ENCODE peak calls at places on chromosomes 3 and 15, in ten cellular contexts. H, I, U, Z, R, F, T, O, D and S are unnamed samples.
A peak's percentile ranks its signal among the peaks of the same experiment; 100 is the strongest.

GRCh38 chr3:194686816-194687637 is 1.3 kb downstream of the FAM43A start:
- DNase-seq in H (peak; percentile 65), I (peak; percentile 29), U (peak; percentile 50), Z (no peak), R (no peak), F (no peak), T (peak; percentile 27), O (peak; percentile 85), D (peak; percentile 85), S (peak; percentile 51)

GRCh38 chr3:99579246-99579645 is 59.1 kb upstream of the COL8A1 start:
- DNase-seq in H (no peak), I (no peak), U (no peak), Z (no peak), R (no peak), F (no peak), T (no peak), O (no peak), D (no peak), S (no peak)

GRCh38 chr15:70284438-70285214 is 186.9 kb upstream of the TLE3 start:
- DNase-seq in H (no peak), I (no peak), U (no peak), Z (no peak), R (no peak), F (no peak), T (no peak), O (no peak), D (no peak), S (no peak)

GRCh38 chr15:38217181-38217580 is 35.5 kb upstream of the SPRED1 start:
- DNase-seq in H (no peak), I (no peak), U (no peak), Z (no peak), R (no peak), F (no peak), T (no peak), O (no peak), D (no peak), S (no peak)

GRCh38 chr3:113575191-113575590 is 42.8 kb downstream of the SIDT1 start:
- DNase-seq in H (no peak), I (no peak), U (peak; percentile 10), Z (peak; percentile 86), R (no peak), F (no peak), T (no peak), O (no peak), D (no peak), S (no peak)

GRCh38 chr15:38701134-38701533 is 136.5 kb upstream of the RASGRP1 start:
- DNase-seq in H (no peak), I (no peak), U (no peak), Z (no peak), R (no peak), F (no peak), T (no peak), O (no peak), D (no peak), S (no peak)

GRCh38 chr3:71926690-71927089 is 141.7 kb upstream of the PROK2 start:
- DNase-seq in H (no peak), I (no peak), U (no peak), Z (no peak), R (no peak), F (no peak), T (no peak), O (no peak), D (no peak), S (no peak)

GRCh38 chr3:152271465-152272035 is 2.8 kb downstream of the MBNL1 start:
- DNase-seq in H (no peak), I (no peak), U (no peak), Z (no peak), R (no peak), F (no peak), T (no peak), O (no peak), D (no peak), S (no peak)

GRCh38 chr3:132595036-132595435 is 2.0 kb upstream of the ACKR4 start:
- DNase-seq in H (no peak), I (no peak), U (no peak), Z (no peak), R (no peak), F (no peak), T (no peak), O (no peak), D (no peak), S (no peak)

GRCh38 chr15:92430067-92430435 is 36.4 kb downstream of the ST8SIA2 start:
- DNase-seq in H (no peak), I (no peak), U (no peak), Z (no peak), R (no peak), F (no peak), T (no peak), O (no peak), D (no peak), S (no peak)

GRCh38 chr15:75153084-75153483 is 48.6 kb upstream of the C15orf39 start:
- DNase-seq in H (no peak), I (no peak), U (no peak), Z (no peak), R (no peak), F (peak; percentile 22), T (no peak), O (no peak), D (no peak), S (peak; percentile 65)

GRCh38 chr3:164208846-164209245 is 869.5 kb downstream of the SI start:
- DNase-seq in H (no peak), I (no peak), U (no peak), Z (no peak), R (no peak), F (no peak), T (no peak), O (no peak), D (no peak), S (no peak)

GRCh38 chr3:58697552-58697951 is 31.0 kb upstream of the FAM3D start:
- DNase-seq in H (no peak), I (no peak), U (no peak), Z (no peak), R (no peak), F (no peak), T (no peak), O (no peak), D (no peak), S (no peak)

DNA sequence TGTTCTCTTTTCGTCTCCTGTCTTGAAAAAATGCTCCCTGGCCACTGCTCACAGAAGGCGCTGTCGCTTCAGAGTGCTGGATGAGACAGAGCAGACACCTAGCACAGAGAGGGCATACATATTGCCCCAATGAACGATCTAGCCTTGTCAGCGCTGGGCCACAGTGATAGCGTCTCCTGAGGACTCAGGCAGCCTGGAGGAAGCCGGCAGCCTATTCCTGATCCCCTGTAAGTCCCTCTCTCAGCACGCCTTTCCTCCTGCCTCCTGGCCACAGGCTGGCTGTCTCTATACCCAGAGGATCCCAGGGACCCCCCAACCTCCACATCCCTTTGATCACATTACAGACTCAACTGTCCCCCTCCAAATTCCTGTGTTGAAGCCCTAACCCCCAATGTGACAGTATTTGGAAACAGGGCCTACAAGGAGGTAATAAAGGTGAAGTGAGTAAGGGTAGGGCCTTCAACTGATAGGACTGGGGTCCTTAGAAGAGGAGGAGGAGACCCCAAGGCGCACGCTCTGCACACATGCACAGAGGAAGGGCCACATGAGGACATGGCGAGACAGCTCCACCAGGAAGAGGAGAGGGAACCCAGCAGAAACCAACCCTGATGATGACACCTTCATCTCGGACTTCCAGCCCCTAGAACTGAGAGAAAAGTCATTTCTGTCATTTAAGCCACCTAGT is 7.5 kb downstream of the PLA2G4F start:
- DNase-seq in H (no peak), I (no peak), U (no peak), Z (no peak), R (no peak), F (no peak), T (no peak), O (no peak), D (no peak), S (no peak)
- TF ChIP-seq CTCF in H (no peak), I (no peak), U (no peak), Z (no peak), R (no peak), F (no peak), T (no peak), O (no peak), D (no peak), S (no peak)

GRCh38 chr15:77901921-77902750 is 175.4 kb downstream of the TBC1D2B start:
- DNase-seq in H (no peak), I (no peak), U (no peak), Z (no peak), R (no peak), F (no peak), T (no peak), O (no peak), D (no peak), S (no peak)
- TF ChIP-seq CTCF in H (no peak), I (peak; percentile 36), U (no peak), Z (no peak), R (no peak), F (no peak), T (no peak), O (no peak), D (no peak), S (no peak)

GRCh38 chr3:81579744-81580143 is 181.7 kb downstream of the GBE1 start:
- DNase-seq in H (no peak), I (no peak), U (no peak), Z (no peak), R (no peak), F (no peak), T (no peak), O (no peak), D (no peak), S (no peak)
- TF ChIP-seq CTCF in H (no peak), I (no peak), U (no peak), Z (no peak), R (no peak), F (no peak), T (no peak), O (no peak), D (no peak), S (no peak)

GRCh38 chr3:141323936-141324704 is 44.2 kb upstream of the ZBTB38 start:
- DNase-seq in H (no peak), I (no peak), U (no peak), Z (no peak), R (no peak), F (no peak), T (no peak), O (no peak), D (no peak), S (no peak)

GRCh38 chr3:141330235-141330634 is 38.1 kb upstream of the ZBTB38 start:
- DNase-seq in H (no peak), I (no peak), U (no peak), Z (no peak), R (no peak), F (no peak), T (no peak), O (no peak), D (no peak), S (no peak)

GRCh38 chr3:141328286-141329166 is 39.8 kb upstream of the ZBTB38 start:
- DNase-seq in H (no peak), I (no peak), U (no peak), Z (no peak), R (no peak), F (no peak), T (no peak), O (no peak), D (no peak), S (peak; percentile 64)

GRCh38 chr3:141326123-141326522 is 42.2 kb upstream of the ZBTB38 start:
- DNase-seq in H (no peak), I (no peak), U (no peak), Z (no peak), R (no peak), F (no peak), T (no peak), O (no peak), D (no peak), S (no peak)

DNA sequence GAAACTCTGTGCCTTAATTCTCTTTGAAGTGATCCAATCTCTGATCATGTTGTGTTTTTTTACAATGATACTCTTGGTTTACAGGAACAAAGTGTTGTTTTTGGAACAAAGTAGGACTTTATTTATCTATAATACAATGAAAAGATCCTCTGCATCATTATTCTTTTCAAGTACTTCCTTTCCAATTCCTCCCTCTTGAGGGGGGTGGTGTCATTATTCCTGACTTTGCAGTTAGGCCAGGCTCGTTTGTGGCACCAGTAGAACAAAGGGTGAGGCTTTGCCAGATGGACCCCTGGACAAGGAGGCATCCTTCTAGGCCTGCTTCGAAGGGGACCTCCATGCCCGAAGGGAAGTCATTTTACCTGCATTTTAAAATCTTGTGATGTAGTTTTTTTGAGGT is 41.7 kb upstream of the ZBTB38 start:
- DNase-seq in H (no peak), I (no peak), U (no peak), Z (no peak), R (no peak), F (no peak), T (no peak), O (no peak), D (no peak), S (no peak)
- TF ChIP-seq CTCF in H (no peak), I (no peak), U (no peak), Z (no peak), R (no peak), F (no peak), T (no peak), O (no peak), D (no peak), S (no peak)